ENCODE peak calls at places on chromosome 16, in six cellular contexts. V is prostate gland, H is pancreas, I is transverse colon, E is heart left ventricle, O is lower lobe of right lung. R is an unnamed sample.

GRCh38 chr16:68417711-68418301 is 30.5 kb downstream of the SMPD3 start:
- DNase-seq in E (peak; percentile 16), V (peak; percentile 74), O (peak; percentile 78), I (peak; percentile 85), H (peak; percentile 80), R (no peak)

GRCh38 chr16:2082171-2082982 is 34.6 kb downstream of the TSC2 start:
- DNase-seq in E (no peak), I (peak; percentile 50), V (peak; percentile 86), O (no peak), H (peak; percentile 90), R (no peak)

GRCh38 chr16:58194790-58195189 is 3.1 kb downstream of the CSNK2A2 start:
- DNase-seq in O (no peak), H (no peak), V (no peak), E (no peak), I (no peak), R (no peak)

GRCh38 chr16:20906225-20906870 is 5.8 kb downstream of the LYRM1 start:
- DNase-seq in O (no peak), E (no peak), I (no peak), V (no peak), H (no peak), R (no peak)

GRCh38 chr16:28189237-28189636 is 22.5 kb downstream of the XPO6 start:
- DNase-seq in V (no peak), O (peak; percentile 60), E (no peak), H (no peak), I (no peak), R (no peak)

GRCh38 chr16:22266546-22266945 is 30.7 kb upstream of the POLR3E start:
- DNase-seq in O (no peak), E (no peak), I (no peak), V (no peak), H (no peak), R (no peak)

GRCh38 chr16:85537795-85538401 is 75.2 kb upstream of the GSE1 start:
- DNase-seq in E (no peak), O (no peak), V (no peak), I (no peak), H (no peak), R (no peak)

GRCh38 chr16:77273815-77274214 is 74.6 kb downstream of the SYCE1L start:
- DNase-seq in E (no peak), O (no peak), H (no peak), V (no peak), I (no peak), R (no peak)

GRCh38 chr16:4293822-4294457 is 21.1 kb upstream of the TFAP4 start:
- DNase-seq in I (no peak), E (no peak), V (peak; percentile 64), O (peak; percentile 58), H (no peak), R (peak; percentile 41)

GRCh38 chr16:980595-980854 is 1.0 kb upstream of the SOX8 start:
- DNase-seq in V (no peak), E (no peak), H (no peak), I (no peak), O (no peak), R (no peak)

GRCh38 chr16:983044-984030 is 1.8 kb downstream of the SOX8 start:
- DNase-seq in O (no peak), H (no peak), I (no peak), E (no peak), V (no peak), R (peak; percentile 80)

GRCh38 chr16:982152-983043 is 828 bp downstream of the SOX8 start:
- DNase-seq in E (no peak), V (no peak), O (no peak), H (no peak), I (no peak), R (no peak)

GRCh38 chr16:979859-980594 is 1.5 kb upstream of the SOX8 start:
- DNase-seq in E (no peak), O (no peak), I (no peak), V (no peak), H (no peak), R (peak; percentile 57)

GRCh38 chr16:981695-982151 is at the start of gene SOX8:
- DNase-seq in O (no peak), E (no peak), H (no peak), I (no peak), V (no peak), R (no peak)
- H3K4me3 ChIP-seq in O (peak within 1 kb of the TSS; percentile 55), E (peak within 1 kb of the TSS; percentile 50), H (peak within 1 kb of the TSS; percentile 26), I (peak within 1 kb of the TSS; percentile 59), V (peak within 1 kb of the TSS; percentile 27), R (peak within 1 kb of the TSS; percentile 81)

GRCh38 chr16:56969769-56970168 is 8.0 kb downstream of the CETP start:
- DNase-seq in V (no peak), O (no peak), H (no peak), E (no peak), I (no peak), R (no peak)
- H3K27ac ChIP-seq in V (no peak overlapping the region), O (no peak overlapping the region), H (no peak overlapping the region), E (no peak overlapping the region), I (no peak overlapping the region), R (no peak overlapping the region)

GRCh38 chr16:35234679-35235078 is 1775.3 kb downstream of the TP53TG3F start:
- DNase-seq in O (no peak), H (no peak), I (no peak), E (no peak), V (no peak), R (no peak)

DNA sequence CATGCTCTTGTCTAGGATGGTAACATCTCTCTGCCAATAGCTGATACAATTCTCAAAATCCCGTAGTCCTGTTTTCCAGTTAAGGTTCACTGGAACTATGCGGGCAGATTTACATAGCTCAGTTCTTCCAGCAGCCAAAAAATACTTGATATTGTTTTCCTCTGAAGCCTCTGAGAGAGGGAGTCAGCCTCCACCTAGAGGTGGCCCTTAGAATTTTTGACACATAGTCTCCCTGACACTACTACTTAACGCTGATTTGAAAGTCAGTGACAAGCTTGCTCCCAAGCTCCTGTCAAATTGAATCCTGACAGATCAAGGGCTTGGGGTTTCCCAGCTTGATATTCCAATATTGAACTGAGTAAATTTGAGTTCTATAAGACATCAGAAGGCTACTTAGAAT is 1780.1 kb downstream of the TP53TG3F start:
- DNase-seq in I (no peak), H (no peak), O (no peak), V (no peak), E (no peak), R (no peak)
- TF ChIP-seq CTCF in I (no peak), H (no peak), O (no peak), V (no peak), E (no peak), R (no peak)

GRCh38 chr16:17027488-17028129 is 443.2 kb downstream of the XYLT1 start:
- DNase-seq in I (no peak), V (no peak), H (no peak), O (no peak), E (no peak), R (no peak)
- H3K4me3 ChIP-seq in I (no peak overlapping the region), V (no peak overlapping the region), H (no peak overlapping the region), O (no peak overlapping the region), E (no peak overlapping the region), R (no peak overlapping the region)